ENCODE peak calls at places on chromosomes 1 and 21, in four cellular contexts. W, P, S and X are unnamed samples.

GRCh38 chr1:225493591-225494246 is 65.9 kb upstream of the LBR start:
- DNase-seq in W (no peak), P (no peak), S (no peak), X (no peak)

GRCh38 chr1:227728059-227728891 is 6.8 kb downstream of the JMJD4 start:
- DNase-seq in W (peak), P (peak), S (peak), X (peak)

GRCh38 chr1:29971703-29972102 is 735.4 kb downstream of the PTPRU start:
- DNase-seq in W (no peak), P (no peak), S (no peak), X (no peak)

GRCh38 chr1:13759072-13759471 is 59.1 kb downstream of the PRDM2 start:
- DNase-seq in W (no peak), P (no peak), S (no peak), X (no peak)

GRCh38 chr1:20183035-20183434 is 2.9 kb upstream of the UBXN10 start:
- DNase-seq in W (no peak), P (no peak), S (no peak), X (no peak)

GRCh38 chr1:29706936-29707335 is 470.6 kb downstream of the PTPRU start:
- DNase-seq in W (peak), P (no peak), S (peak), X (peak)

GRCh38 chr21:17925900-17926299 is 106.7 kb upstream of the C21orf91 start:
- DNase-seq in W (no peak), P (peak), S (no peak), X (no peak)

GRCh38 chr1:188343914-188344313 is 1515.2 kb downstream of the PLA2G4A start:
- DNase-seq in W (no peak), P (no peak), S (no peak), X (no peak)

GRCh38 chr1:90821793-90822359 is 104.8 kb upstream of the BARHL2 start:
- DNase-seq in W (no peak), P (no peak), S (no peak), X (no peak)

GRCh38 chr1:233868461-233868860 is 36.0 kb upstream of the SLC35F3 start:
- DNase-seq in W (no peak), P (no peak), S (no peak), X (no peak)

GRCh38 chr1:24250791-24251190 is 63.7 kb upstream of the IFNLR1 start:
- DNase-seq in W (no peak), P (no peak), S (no peak), X (no peak)

GRCh38 chr1:69479734-69480133 is 88.0 kb upstream of the LRRC7 start:
- DNase-seq in W (peak), P (no peak), S (no peak), X (no peak)

DNA sequence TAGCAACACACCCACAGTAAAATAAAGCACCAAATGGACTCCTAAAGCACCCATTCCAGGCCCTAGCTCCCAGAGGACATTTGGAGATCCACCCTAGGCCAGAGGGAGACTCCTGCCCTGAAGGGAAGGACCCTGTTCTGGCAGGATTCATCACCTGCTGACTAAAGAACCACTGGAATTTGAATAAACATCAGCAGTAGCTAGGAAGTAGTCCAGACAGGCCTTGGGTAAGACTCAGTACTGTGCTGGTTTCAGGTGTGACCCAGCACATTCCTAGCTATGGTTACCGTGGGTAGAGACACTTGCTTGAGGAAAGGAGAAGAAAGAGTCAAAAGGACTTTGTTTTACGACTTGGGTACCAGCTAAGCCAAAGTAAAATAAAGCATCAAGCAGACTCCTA is 92.7 kb upstream of the LRRC7 start:
- DNase-seq in W (no peak), P (no peak), S (no peak), X (no peak)
- TF ChIP-seq ELF4 in W (no peak), P (no peak), S (no peak), X (no peak)

GRCh38 chr1:180424848-180425457 is 77.4 kb downstream of the ACBD6 start:
- DNase-seq in W (no peak), P (no peak), S (peak), X (no peak)
- TF ChIP-seq ELF4 in W (no peak), P (no peak), S (no peak), X (no peak)

DNA sequence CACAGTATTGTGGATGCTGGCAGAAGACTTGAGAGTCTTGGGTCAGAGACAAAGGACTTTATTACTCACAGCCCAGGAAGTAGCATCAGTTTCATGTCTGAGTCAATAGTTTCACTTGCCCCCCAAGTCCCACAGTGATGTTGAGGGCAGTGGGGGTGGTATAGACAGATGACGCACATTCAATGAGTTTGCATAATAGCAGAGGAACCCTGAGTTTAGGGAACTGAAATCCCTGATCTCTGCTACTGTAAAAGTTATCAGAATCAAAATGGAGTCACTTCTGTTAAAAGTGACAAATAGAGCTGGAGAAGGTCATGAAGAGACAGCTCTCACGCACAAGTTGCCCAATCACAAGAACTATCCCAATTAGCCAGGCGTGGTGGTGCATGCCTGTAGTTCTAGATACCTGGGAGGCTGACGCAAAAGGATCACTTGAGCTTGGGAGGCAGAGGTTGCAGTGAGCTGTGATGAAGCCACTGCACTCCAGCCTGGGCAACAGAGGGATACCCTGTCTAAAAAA is 11.5 kb upstream of the HCRTR1 start:
- DNase-seq in W (no peak), P (no peak), S (no peak), X (no peak)
- TF ChIP-seq ELF4 in W (no peak), P (no peak), S (no peak), X (no peak)

DNA sequence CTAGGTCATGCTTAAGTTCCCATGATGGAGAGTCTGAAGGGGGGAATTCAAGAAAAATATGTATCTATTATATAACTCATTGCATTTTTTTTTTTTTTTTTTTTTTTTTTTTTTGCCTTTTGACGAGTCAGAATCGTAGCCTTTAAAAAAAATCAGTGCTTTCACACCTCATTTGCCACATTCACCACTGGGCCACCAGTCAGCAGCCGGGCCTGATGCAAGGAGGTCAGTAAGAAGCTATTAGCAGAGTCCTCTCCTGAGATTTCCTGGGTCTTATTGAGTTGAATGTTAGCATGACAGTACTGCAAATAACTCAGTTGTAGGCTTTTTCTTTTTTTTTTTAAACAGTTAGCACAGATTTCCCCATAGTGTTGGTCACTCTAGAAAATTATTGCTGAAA is 139.8 kb downstream of the SPATA17 start:
- DNase-seq in W (no peak), P (no peak), S (no peak), X (no peak)
- TF ChIP-seq ELF4 in W (no peak), P (no peak), S (no peak), X (no peak)

DNA sequence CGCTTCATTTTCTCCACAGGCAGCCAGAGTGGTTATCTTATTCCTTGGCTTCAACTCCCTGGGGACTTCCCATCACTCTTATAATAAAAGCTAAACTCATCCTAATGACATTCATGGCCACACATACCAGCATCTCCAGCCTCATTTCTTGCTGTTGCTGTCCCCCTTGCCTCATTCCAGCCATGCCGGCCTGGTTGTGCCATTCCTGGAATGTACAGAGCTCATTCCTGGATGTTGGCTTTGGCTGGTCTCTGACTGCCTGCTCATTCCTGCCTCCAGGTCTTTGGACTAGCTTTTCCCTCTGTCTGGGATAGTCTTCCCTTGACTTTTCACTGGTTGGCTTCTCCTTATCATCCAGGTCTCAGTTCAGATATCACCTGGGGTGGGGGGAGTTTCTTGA is 2.4 kb upstream of the PEF1 start:
- DNase-seq in W (no peak), P (peak), S (no peak), X (no peak)
- TF ChIP-seq ELF4 in W (no peak), P (no peak), S (no peak), X (no peak)